ENCODE peak calls at places on chromosome 11, in nine cellular contexts. Q, A, M, N, Z, B, P, K and E are unnamed samples.

GRCh38 chr11:69635804-69636511 is 5.0 kb upstream of the CCND1 start:
- DNase-seq in N (no peak), M (no peak), A (no peak), Q (no peak), P (no peak), Z (no peak), B (no peak), K (no peak), E (no peak)

GRCh38 chr11:125062931-125063428 is at the start of gene SLC37A2:
- DNase-seq in Z (no peak), P (no peak), Q (peak; percentile 69), M (peak; percentile 26), B (no peak), A (peak; percentile 67), K (peak; percentile 86), N (no peak), E (peak; percentile 13)

GRCh38 chr11:9170450-9170849 is 79.1 kb upstream of the SCUBE2 start:
- DNase-seq in Z (no peak), B (no peak), A (no peak), M (no peak), Q (no peak), N (no peak), P (no peak), K (peak; percentile 79), E (no peak)

GRCh38 chr11:8429483-8429882 is 164.5 kb downstream of the STK33 start:
- DNase-seq in A (no peak), Q (no peak), B (no peak), N (no peak), M (no peak), P (no peak), K (no peak), Z (no peak), E (no peak)

GRCh38 chr11:112587664-112588063 is 327.0 kb upstream of the PLET1 start:
- DNase-seq in A (no peak), P (no peak), K (no peak), Z (no peak), B (no peak), N (no peak), Q (no peak), M (no peak), E (no peak)

GRCh38 chr11:120013325-120014250 is 124.3 kb downstream of the TRIM29 start:
- DNase-seq in B (no peak), K (peak; percentile 12), A (no peak), M (no peak), P (no peak), Q (peak; percentile 62), Z (no peak), N (no peak), E (peak; percentile 22)

GRCh38 chr11:26227311-26227710 is 104.6 kb upstream of the ANO3 start:
- DNase-seq in Z (no peak), Q (no peak), N (no peak), B (no peak), A (no peak), P (no peak), M (no peak), K (peak; percentile 90), E (no peak)

GRCh38 chr11:83132191-83132590 is 24.7 kb upstream of the PCF11 start:
- DNase-seq in Z (no peak), M (no peak), Q (no peak), N (no peak), A (no peak), K (no peak), P (peak; percentile 2), B (no peak), E (no peak)

GRCh38 chr11:31645747-31646146 is 136.2 kb downstream of the ELP4 start:
- DNase-seq in Q (no peak), B (no peak), P (no peak), N (no peak), Z (no peak), A (no peak), K (peak; percentile 90), M (no peak), E (no peak)

GRCh38 chr11:65574963-65575567 is 788 bp upstream of the EHBP1L1 start:
- DNase-seq in K (peak; percentile 52), B (no peak), M (no peak), N (no peak), Q (peak; percentile 72), P (no peak), A (no peak), Z (no peak), E (no peak)

GRCh38 chr11:124467376-124468061 is 22.0 kb upstream of the OR8B8 start:
- DNase-seq in B (no peak), Z (no peak), Q (no peak), P (no peak), N (peak; percentile 17), A (no peak), K (no peak), M (no peak), E (no peak)

GRCh38 chr11:22730319-22730718 is 63.9 kb downstream of the GAS2 start:
- DNase-seq in A (no peak), M (no peak), Q (no peak), K (no peak), B (no peak), Z (no peak), P (no peak), N (no peak), E (no peak)

GRCh38 chr11:124892750-124893454 is 4.8 kb downstream of the ROBO4 start:
- DNase-seq in Q (no peak), M (no peak), Z (no peak), B (no peak), P (no peak), A (no peak), K (no peak), N (no peak), E (no peak)

GRCh38 chr11:111954154-111954553 is 17.0 kb downstream of the DIXDC1 start:
- DNase-seq in Z (no peak), M (no peak), B (no peak), K (no peak), Q (no peak), N (no peak), A (no peak), P (no peak), E (no peak)